ENCODE peak calls at places on chromosome 11, in ten cellular contexts. H is adrenal gland; Z is CD8-positive, alpha-beta memory T cell; T is suprapubic skin; A is endodermal cell; K is left ventricle myocardium inferior; N is left lung; D is testis; P is uterus; C is psoas muscle. V is an unnamed sample. For H3K4me1, the result is how much of the 10 kb centered on the place peaks cover.

GRCh38 chr11:123472236-123472935 is 42.3 kb downstream of the GRAMD1B start:
- DNase-seq in A (no peak), C (no peak), Z (no peak), D (peak), K (no peak), P (no peak), N (no peak), T (no peak), H (peak), V (no peak)

GRCh38 chr11:76765863-76766350 is 17.2 kb upstream of the TSKU start:
- DNase-seq in D (no peak), P (no peak), H (peak), A (peak), N (no peak), Z (peak), K (no peak), C (peak), T (no peak), V (no peak)

GRCh38 chr11:8811571-8811970 is 99.4 kb upstream of the AKIP1 start:
- DNase-seq in P (peak), T (no peak), C (no peak), H (no peak), N (no peak), K (no peak), A (no peak), Z (no peak), D (no peak), V (no peak)

GRCh38 chr11:8832571-8833260 is 78.3 kb upstream of the AKIP1 start:
- DNase-seq in K (no peak), Z (no peak), N (peak), A (peak), C (no peak), H (no peak), T (peak), P (peak), D (no peak), V (no peak)

GRCh38 chr11:69293819-69294505 is at the start of gene MYEOV:
- DNase-seq in K (no peak), N (no peak), H (peak), P (no peak), A (peak), C (no peak), D (no peak), T (no peak), Z (peak), V (peak)

GRCh38 chr11:118544647-118545010 is 13.6 kb downstream of the TMEM25 start:
- DNase-seq in P (no peak), C (no peak), D (no peak), K (no peak), T (peak), Z (no peak), H (no peak), A (no peak), N (no peak), V (no peak)

GRCh38 chr11:2481253-2481652 is 36.4 kb downstream of the KCNQ1 start:
- DNase-seq in H (peak), A (no peak), T (no peak), N (no peak), Z (no peak), P (no peak), C (no peak), K (no peak), D (no peak), V (no peak)

GRCh38 chr11:65773784-65774411 is 6.9 kb downstream of the AP5B1 start:
- DNase-seq in N (no peak), D (no peak), H (no peak), T (peak), P (no peak), C (no peak), Z (no peak), K (no peak), A (no peak), V (no peak)

GRCh38 chr11:65112551-65113360 is 1.1 kb downstream of the TM7SF2 start:
- DNase-seq in N (peak), D (peak), Z (peak), K (peak), H (peak), T (peak), C (peak), A (peak), P (peak), V (peak)

GRCh38 chr11:58905141-58905715 is 34.1 kb upstream of the GLYATL1 start:
- DNase-seq in C (peak), D (peak), K (peak), A (peak), Z (no peak), H (no peak), N (peak), T (no peak), P (no peak), V (no peak)

GRCh38 chr11:34609850-34610249 is 11.0 kb upstream of the EHF start:
- DNase-seq in Z (no peak), K (no peak), T (peak), A (no peak), H (peak), C (no peak), D (no peak), N (no peak), P (no peak), V (no peak)

GRCh38 chr11:122441702-122442092 is 213.8 kb upstream of the UBASH3B start:
- DNase-seq in N (no peak), C (no peak), T (no peak), A (no peak), K (no peak), D (no peak), P (no peak), H (peak), Z (no peak), V (no peak)

DNA sequence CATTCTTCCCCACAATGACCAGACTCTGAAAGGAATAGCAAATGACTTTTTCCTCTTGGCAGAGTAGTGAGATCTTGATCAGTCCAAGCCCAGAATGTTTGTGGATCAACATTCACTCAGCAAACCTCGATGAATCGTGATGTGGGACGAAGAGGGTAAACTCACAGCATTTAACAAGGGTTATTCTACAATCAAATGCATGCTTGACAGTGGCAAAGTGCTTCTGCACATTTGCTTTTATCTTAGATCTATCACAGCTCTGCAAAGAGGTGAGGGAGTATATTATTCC is 31.8 kb downstream of the TMPRSS5 start:
- DNase-seq in H (no peak), T (no peak), C (no peak), D (no peak), K (no peak), N (no peak), Z (no peak), A (peak), P (no peak), V (no peak)
- H3K27ac ChIP-seq in H (no peak), T (no peak), C (no peak), D (no peak), K (no peak), N (no peak), Z (no peak), A (no peak), P (no peak), V (no peak)

DNA sequence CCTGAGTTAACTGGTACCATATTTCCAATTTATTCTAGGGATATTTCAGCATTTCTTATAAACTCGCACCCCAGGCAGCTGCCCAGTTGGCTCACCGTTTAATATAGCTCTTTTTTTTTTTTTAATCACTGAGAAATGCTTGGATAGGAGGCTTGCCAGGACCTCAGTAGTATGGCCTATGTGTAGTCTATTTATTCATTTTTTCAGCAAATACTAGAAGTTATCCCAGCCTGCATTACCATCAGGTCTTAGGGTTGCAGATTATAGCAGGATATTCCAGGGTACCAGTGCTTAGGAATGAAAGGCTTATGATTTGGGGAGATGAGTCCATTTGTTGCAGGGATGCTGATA is 26.6 kb downstream of the PARVA start:
- DNase-seq in A (no peak), Z (no peak), H (no peak), K (no peak), N (no peak), T (no peak), D (no peak), C (no peak), P (no peak), V (no peak)
- H3K4me1 ChIP-seq in A (under half), Z (under half), H (under half), K (half or more), N (under half), T (under half), D (under half), C (under half), P (under half), V (under half)

GRCh38 chr11:134037093-134037908 is 31.6 kb upstream of the JAM3 start:
- DNase-seq in C (peak), Z (peak), A (peak), H (peak), N (peak), P (peak), T (peak), K (peak), D (peak), V (peak)
- H3K4me3 ChIP-seq in C (peak), Z (peak), A (peak), H (peak), N (peak), P (peak), T (peak), K (peak), D (peak), V (peak)

GRCh38 chr11:45512749-45513148 is 152.7 kb downstream of the CHST1 start:
- DNase-seq in N (no peak), C (no peak), K (no peak), T (peak), D (no peak), H (no peak), A (no peak), P (no peak), Z (no peak), V (no peak)

GRCh38 chr11:45517171-45517770 is 148.2 kb downstream of the CHST1 start:
- DNase-seq in T (no peak), A (peak), Z (no peak), H (no peak), K (no peak), D (no peak), P (no peak), C (no peak), N (no peak), V (no peak)

GRCh38 chr11:45518853-45519545 is 146.4 kb downstream of the CHST1 start:
- DNase-seq in Z (no peak), T (no peak), N (no peak), D (no peak), A (peak), H (no peak), K (no peak), C (no peak), P (no peak), V (no peak)

GRCh38 chr11:45513806-45514340 is 151.5 kb downstream of the CHST1 start:
- DNase-seq in H (no peak), D (no peak), C (no peak), K (no peak), A (peak), P (no peak), T (peak), Z (no peak), N (no peak), V (no peak)

DNA sequence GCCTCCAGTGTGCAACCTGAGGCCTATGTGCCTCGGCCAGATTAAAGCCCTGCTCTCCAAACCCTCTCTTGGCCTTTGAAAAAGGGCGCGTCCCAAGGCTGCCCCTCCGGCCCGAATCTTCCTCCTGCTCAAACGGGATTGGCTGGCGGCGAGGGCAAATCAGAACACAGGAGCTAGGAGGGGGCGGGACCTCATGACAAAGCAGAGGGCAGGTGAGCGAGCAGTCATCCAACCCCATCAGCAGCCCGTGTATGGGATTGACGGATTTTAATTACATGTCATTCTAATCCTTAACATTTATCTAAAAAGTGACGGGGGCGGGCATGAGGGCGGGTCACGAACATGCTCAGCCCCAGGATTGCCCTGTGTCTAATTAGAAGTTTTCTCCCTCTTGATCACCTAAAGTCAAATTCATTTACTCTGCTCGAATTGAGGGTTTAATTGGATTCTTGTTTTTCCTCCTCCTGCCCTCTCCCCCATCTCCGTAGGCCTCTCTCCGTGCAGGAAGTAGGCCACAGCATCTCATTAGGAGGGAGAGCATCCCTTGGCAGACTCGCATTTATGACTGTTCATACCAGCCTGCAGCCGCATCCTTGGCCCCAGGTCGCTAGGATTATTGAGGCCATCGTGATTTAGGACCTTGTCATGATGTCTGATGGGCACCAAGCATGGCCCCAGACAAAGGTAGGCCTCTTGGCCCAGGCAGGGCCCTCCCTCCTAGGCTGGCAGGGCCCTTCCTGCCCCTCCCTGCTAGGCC is 147.1 kb downstream of the CHST1 start:
- DNase-seq in A (peak), T (no peak), N (no peak), K (no peak), H (no peak), C (no peak), P (no peak), Z (no peak), D (peak), V (no peak)
- H3K27ac ChIP-seq in A (no peak), T (no peak), N (no peak), K (no peak), H (no peak), C (no peak), P (no peak), Z (no peak), D (no peak), V (no peak)

GRCh38 chr11:5291207-5291838 is 10.4 kb downstream of the OR51B4 start:
- DNase-seq in Z (no peak), N (no peak), A (no peak), H (peak), C (no peak), D (no peak), K (no peak), T (no peak), P (no peak), V (no peak)

GRCh38 chr11:5288912-5289525 is 12.7 kb downstream of the OR51B4 start:
- DNase-seq in N (no peak), K (no peak), H (no peak), P (no peak), A (no peak), Z (no peak), T (no peak), D (no peak), C (no peak), V (no peak)

GRCh38 chr11:5288108-5288911 is 13.4 kb downstream of the OR51B4 start:
- DNase-seq in H (peak), K (no peak), N (no peak), C (no peak), A (no peak), P (no peak), Z (no peak), D (no peak), T (no peak), V (no peak)

GRCh38 chr11:5293028-5293427 is 8.7 kb downstream of the OR51B4 start:
- DNase-seq in K (no peak), Z (no peak), H (no peak), D (no peak), A (no peak), C (no peak), N (no peak), P (no peak), T (no peak), V (no peak)

DNA sequence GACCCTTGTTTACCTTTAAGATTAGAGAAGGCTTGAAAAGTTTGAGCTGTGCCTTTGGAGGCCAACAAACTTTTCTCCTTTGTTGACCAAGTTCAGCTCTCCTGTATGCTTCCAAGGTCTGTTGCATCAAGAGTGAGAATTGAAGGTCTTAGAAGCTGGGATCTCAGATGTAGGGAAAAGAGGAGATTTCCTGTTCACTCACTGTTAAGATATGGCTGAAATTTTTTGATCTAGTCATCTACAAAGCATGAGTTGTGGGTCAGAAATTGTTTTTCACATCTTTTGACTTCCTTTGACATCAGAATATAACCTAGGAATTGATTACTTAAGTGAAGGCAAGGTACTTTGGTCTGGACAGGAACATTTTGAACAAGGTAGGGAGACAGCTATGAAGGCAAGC is 12.1 kb downstream of the OR51B4 start:
- DNase-seq in Z (no peak), C (no peak), A (no peak), H (no peak), D (no peak), P (no peak), T (no peak), K (no peak), N (no peak), V (no peak)
- H3K4me1 ChIP-seq in Z (under half), C (under half), A (under half), H (under half), D (under half), P (under half), T (under half), K (under half), N (under half), V (under half)

GRCh38 chr11:111269146-111269868 is 23.8 kb downstream of the POU2AF2 start:
- DNase-seq in D (peak), K (no peak), H (no peak), T (no peak), A (no peak), P (no peak), C (no peak), N (no peak), Z (no peak), V (no peak)

GRCh38 chr11:111260761-111261160 is 15.2 kb downstream of the POU2AF2 start:
- DNase-seq in P (no peak), N (no peak), Z (no peak), D (no peak), T (no peak), K (no peak), C (no peak), H (no peak), A (no peak), V (no peak)

GRCh38 chr11:111264646-111265045 is 19.1 kb downstream of the POU2AF2 start:
- DNase-seq in T (no peak), D (no peak), N (no peak), H (no peak), K (no peak), Z (no peak), A (no peak), C (no peak), P (no peak), V (no peak)

GRCh38 chr11:111259871-111260270 is 14.3 kb downstream of the POU2AF2 start:
- DNase-seq in D (no peak), Z (no peak), A (no peak), C (no peak), P (no peak), T (no peak), H (no peak), N (no peak), K (no peak), V (no peak)

DNA sequence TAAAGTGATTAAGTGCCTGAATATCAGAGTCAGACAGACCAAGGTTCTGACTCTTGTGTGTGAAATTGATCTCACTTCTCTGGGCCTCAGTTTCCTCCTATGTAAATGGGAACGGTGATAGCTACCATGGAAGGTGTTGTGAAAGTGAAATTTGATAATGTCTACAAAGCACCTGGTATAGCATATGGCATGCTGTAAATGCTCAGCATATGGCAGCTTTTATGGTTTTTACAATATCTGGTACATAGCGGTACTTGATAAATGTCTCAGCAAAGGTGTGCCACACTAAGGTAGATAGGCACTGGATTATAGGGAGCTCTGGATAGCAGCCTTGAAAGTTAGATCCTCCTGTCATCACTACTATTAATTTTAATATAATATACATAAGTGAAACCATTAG is 19.9 kb downstream of the POU2AF2 start:
- DNase-seq in H (no peak), A (no peak), T (no peak), D (no peak), K (no peak), Z (no peak), P (no peak), N (no peak), C (no peak), V (no peak)
- H3K4me3 ChIP-seq in H (no peak), A (no peak), T (no peak), D (no peak), K (no peak), Z (no peak), P (no peak), N (no peak), C (no peak), V (no peak)

GRCh38 chr11:74646964-74647363 is 54.6 kb downstream of the POLD3 start:
- DNase-seq in H (no peak), A (no peak), N (no peak), C (no peak), P (no peak), D (no peak), T (no peak), Z (no peak), K (no peak), V (no peak)

GRCh38 chr11:74648894-74649293 is 56.5 kb downstream of the POLD3 start:
- DNase-seq in Z (no peak), T (no peak), A (no peak), C (no peak), K (no peak), H (no peak), P (no peak), D (no peak), N (no peak), V (no peak)

GRCh38 chr11:74646215-74646614 is 53.8 kb downstream of the POLD3 start:
- DNase-seq in C (no peak), P (no peak), T (no peak), A (no peak), N (no peak), K (no peak), Z (no peak), H (no peak), D (no peak), V (no peak)

GRCh38 chr11:74647404-74647803 is 55.0 kb downstream of the POLD3 start:
- DNase-seq in H (no peak), C (no peak), D (no peak), T (no peak), K (no peak), P (no peak), N (no peak), A (no peak), Z (no peak), V (no peak)

GRCh38 chr11:74647831-74648230 is 55.4 kb downstream of the POLD3 start:
- DNase-seq in H (no peak), P (no peak), K (no peak), C (no peak), A (no peak), Z (no peak), T (no peak), N (no peak), D (no peak), V (no peak)
- H3K27ac ChIP-seq in H (no peak), P (no peak), K (no peak), C (no peak), A (no peak), Z (no peak), T (no peak), N (no peak), D (no peak), V (no peak)

DNA sequence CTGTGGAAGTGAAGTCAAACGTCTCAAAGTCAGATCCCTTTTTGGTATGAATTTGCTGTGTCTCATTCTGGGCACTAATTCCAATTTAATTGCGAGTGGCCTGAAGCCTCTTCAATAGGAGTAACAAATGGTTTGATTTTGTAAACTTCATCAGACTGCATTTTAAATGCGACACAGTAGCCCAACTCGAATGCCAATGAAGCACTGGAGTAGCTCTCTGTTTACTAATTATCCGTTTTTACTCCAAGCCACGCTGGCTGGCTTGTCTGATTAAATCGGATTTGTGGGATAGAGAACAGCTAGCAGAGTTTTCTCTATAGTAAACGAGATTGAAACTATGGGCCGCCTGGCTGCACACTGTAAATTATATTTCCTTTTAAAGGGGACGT is 67.1 kb upstream of the NNMT start:
- DNase-seq in D (no peak), T (no peak), C (no peak), A (no peak), N (no peak), Z (no peak), P (no peak), K (no peak), H (no peak), V (no peak)
- H3K4me1 ChIP-seq in D (under half), T (under half), C (half or more), A (under half), N (under half), Z (under half), P (under half), K (half or more), H (under half), V (under half)